ENCODE peak calls at places on chromosomes 1 and 21, in ten cellular contexts. One of them, this sample, is unnamed.

GRCh38 chr1:236147068-236147467 is 4.7 kb downstream of the GPR137B start:
- DNase-seq in effector memory CD4-positive, alpha-beta T cell: no peak
- DNase-seq in fibroblast of pulmonary artery: no peak
- DNase-seq in GM23248: no peak
- DNase-seq in naive B cell: no peak
- DNase-seq in lower leg skin: no peak
- DNase-seq in T-helper 22 cell: no peak
- DNase-seq in SHP77 treated with DMSO at 0.1 percent for 48 hours: no peak
- DNase-seq in iris pigment epithelial cell: no peak
- DNase-seq in GM13977: no peak
- DNase-seq in this sample: no peak

GRCh38 chr1:29426701-29427279 is 190.5 kb downstream of the PTPRU start:
- DNase-seq in fibroblast of pulmonary artery: no peak
- DNase-seq in SHP77 treated with DMSO at 0.1 percent for 48 hours: peak
- DNase-seq in effector memory CD4-positive, alpha-beta T cell: no peak
- DNase-seq in iris pigment epithelial cell: no peak
- DNase-seq in lower leg skin: peak
- DNase-seq in T-helper 22 cell: no peak
- DNase-seq in naive B cell: no peak
- DNase-seq in GM13977: no peak
- DNase-seq in GM23248: no peak
- DNase-seq in this sample: no peak

GRCh38 chr1:27668808-27669723 is 2.9 kb downstream of the IFI6 start:
- DNase-seq in naive B cell: peak
- DNase-seq in GM13977: peak
- DNase-seq in T-helper 22 cell: peak
- DNase-seq in SHP77 treated with DMSO at 0.1 percent for 48 hours: no peak
- DNase-seq in fibroblast of pulmonary artery: peak
- DNase-seq in effector memory CD4-positive, alpha-beta T cell: peak
- DNase-seq in lower leg skin: peak
- DNase-seq in GM23248: peak
- DNase-seq in iris pigment epithelial cell: peak
- DNase-seq in this sample: peak

GRCh38 chr1:22861764-22862440 is 110.8 kb downstream of the LACTBL1 start:
- DNase-seq in iris pigment epithelial cell: peak
- DNase-seq in SHP77 treated with DMSO at 0.1 percent for 48 hours: no peak
- DNase-seq in lower leg skin: no peak
- DNase-seq in GM23248: peak
- DNase-seq in fibroblast of pulmonary artery: peak
- DNase-seq in T-helper 22 cell: no peak
- DNase-seq in GM13977: no peak
- DNase-seq in naive B cell: no peak
- DNase-seq in effector memory CD4-positive, alpha-beta T cell: no peak
- DNase-seq in this sample: no peak

GRCh38 chr1:15884477-15884876 is 37.0 kb downstream of the SPEN start:
- DNase-seq in T-helper 22 cell: no peak
- DNase-seq in naive B cell: no peak
- DNase-seq in GM13977: no peak
- DNase-seq in effector memory CD4-positive, alpha-beta T cell: no peak
- DNase-seq in iris pigment epithelial cell: no peak
- DNase-seq in GM23248: no peak
- DNase-seq in lower leg skin: no peak
- DNase-seq in SHP77 treated with DMSO at 0.1 percent for 48 hours: no peak
- DNase-seq in fibroblast of pulmonary artery: no peak
- DNase-seq in this sample: no peak

GRCh38 chr1:39141925-39142324 is 62.6 kb upstream of the MACF1 start:
- DNase-seq in SHP77 treated with DMSO at 0.1 percent for 48 hours: no peak
- DNase-seq in GM13977: no peak
- DNase-seq in fibroblast of pulmonary artery: peak
- DNase-seq in T-helper 22 cell: no peak
- DNase-seq in lower leg skin: no peak
- DNase-seq in effector memory CD4-positive, alpha-beta T cell: no peak
- DNase-seq in naive B cell: no peak
- DNase-seq in iris pigment epithelial cell: peak
- DNase-seq in GM23248: peak
- DNase-seq in this sample: no peak

GRCh38 chr1:59747469-59748014 is 67.2 kb upstream of the HOOK1 start:
- DNase-seq in effector memory CD4-positive, alpha-beta T cell: no peak
- DNase-seq in T-helper 22 cell: no peak
- DNase-seq in fibroblast of pulmonary artery: no peak
- DNase-seq in iris pigment epithelial cell: no peak
- DNase-seq in lower leg skin: no peak
- DNase-seq in naive B cell: no peak
- DNase-seq in SHP77 treated with DMSO at 0.1 percent for 48 hours: no peak
- DNase-seq in GM13977: no peak
- DNase-seq in GM23248: no peak
- DNase-seq in this sample: no peak

GRCh38 chr1:1204425-1204920 is 1.9 kb downstream of the TNFRSF18 start:
- DNase-seq in iris pigment epithelial cell: no peak
- DNase-seq in fibroblast of pulmonary artery: no peak
- DNase-seq in GM13977: no peak
- DNase-seq in lower leg skin: no peak
- DNase-seq in GM23248: no peak
- DNase-seq in effector memory CD4-positive, alpha-beta T cell: no peak
- DNase-seq in T-helper 22 cell: no peak
- DNase-seq in SHP77 treated with DMSO at 0.1 percent for 48 hours: no peak
- DNase-seq in naive B cell: no peak
- DNase-seq in this sample: no peak

GRCh38 chr1:179968994-179969919 is 14.6 kb downstream of the CEP350 start:
- DNase-seq in lower leg skin: no peak
- DNase-seq in naive B cell: no peak
- DNase-seq in GM13977: no peak
- DNase-seq in GM23248: no peak
- DNase-seq in SHP77 treated with DMSO at 0.1 percent for 48 hours: no peak
- DNase-seq in effector memory CD4-positive, alpha-beta T cell: no peak
- DNase-seq in iris pigment epithelial cell: no peak
- DNase-seq in T-helper 22 cell: no peak
- DNase-seq in fibroblast of pulmonary artery: peak
- DNase-seq in this sample: no peak

GRCh38 chr1:203054184-203054583 is 27.9 kb downstream of the PPFIA4 start:
- DNase-seq in iris pigment epithelial cell: no peak
- DNase-seq in SHP77 treated with DMSO at 0.1 percent for 48 hours: no peak
- DNase-seq in fibroblast of pulmonary artery: no peak
- DNase-seq in GM23248: no peak
- DNase-seq in GM13977: no peak
- DNase-seq in effector memory CD4-positive, alpha-beta T cell: no peak
- DNase-seq in T-helper 22 cell: no peak
- DNase-seq in naive B cell: no peak
- DNase-seq in lower leg skin: no peak
- DNase-seq in this sample: no peak

GRCh38 chr1:32666866-32667566 is 16.0 kb downstream of the RBBP4 start:
- DNase-seq in fibroblast of pulmonary artery: peak
- DNase-seq in SHP77 treated with DMSO at 0.1 percent for 48 hours: no peak
- DNase-seq in lower leg skin: no peak
- DNase-seq in iris pigment epithelial cell: peak
- DNase-seq in effector memory CD4-positive, alpha-beta T cell: no peak
- DNase-seq in GM13977: no peak
- DNase-seq in T-helper 22 cell: no peak
- DNase-seq in naive B cell: no peak
- DNase-seq in GM23248: no peak
- DNase-seq in this sample: no peak

GRCh38 chr1:157154940-157155514 is 16.8 kb upstream of the ETV3 start:
- DNase-seq in T-helper 22 cell: no peak
- DNase-seq in naive B cell: no peak
- DNase-seq in GM23248: peak
- DNase-seq in lower leg skin: no peak
- DNase-seq in SHP77 treated with DMSO at 0.1 percent for 48 hours: no peak
- DNase-seq in GM13977: no peak
- DNase-seq in effector memory CD4-positive, alpha-beta T cell: no peak
- DNase-seq in fibroblast of pulmonary artery: peak
- DNase-seq in iris pigment epithelial cell: peak
- DNase-seq in this sample: no peak

GRCh38 chr1:228212966-228213844 is 5.4 kb downstream of the OBSCN start:
- DNase-seq in fibroblast of pulmonary artery: peak
- DNase-seq in GM23248: peak
- DNase-seq in T-helper 22 cell: peak
- DNase-seq in effector memory CD4-positive, alpha-beta T cell: peak
- DNase-seq in GM13977: peak
- DNase-seq in lower leg skin: peak
- DNase-seq in SHP77 treated with DMSO at 0.1 percent for 48 hours: peak
- DNase-seq in iris pigment epithelial cell: peak
- DNase-seq in naive B cell: peak
- DNase-seq in this sample: no peak

GRCh38 chr1:44947060-44947773 is 39.2 kb downstream of the EIF2B3 start:
- DNase-seq in fibroblast of pulmonary artery: peak
- DNase-seq in lower leg skin: no peak
- DNase-seq in iris pigment epithelial cell: peak
- DNase-seq in effector memory CD4-positive, alpha-beta T cell: no peak
- DNase-seq in SHP77 treated with DMSO at 0.1 percent for 48 hours: peak
- DNase-seq in naive B cell: no peak
- DNase-seq in T-helper 22 cell: no peak
- DNase-seq in GM23248: peak
- DNase-seq in GM13977: no peak
- DNase-seq in this sample: peak

GRCh38 chr1:114062646-114063045 is 83.4 kb downstream of the OLFML3 start:
- DNase-seq in lower leg skin: no peak
- DNase-seq in naive B cell: no peak
- DNase-seq in effector memory CD4-positive, alpha-beta T cell: no peak
- DNase-seq in fibroblast of pulmonary artery: no peak
- DNase-seq in SHP77 treated with DMSO at 0.1 percent for 48 hours: no peak
- DNase-seq in GM23248: peak
- DNase-seq in T-helper 22 cell: no peak
- DNase-seq in iris pigment epithelial cell: no peak
- DNase-seq in GM13977: no peak
- DNase-seq in this sample: no peak

GRCh38 chr1:25556791-25557476 is 13.5 kb downstream of the LDLRAP1 start:
- DNase-seq in T-helper 22 cell: no peak
- DNase-seq in GM23248: peak
- DNase-seq in iris pigment epithelial cell: peak
- DNase-seq in fibroblast of pulmonary artery: peak
- DNase-seq in lower leg skin: no peak
- DNase-seq in effector memory CD4-positive, alpha-beta T cell: no peak
- DNase-seq in GM13977: no peak
- DNase-seq in SHP77 treated with DMSO at 0.1 percent for 48 hours: no peak
- DNase-seq in naive B cell: no peak
- DNase-seq in this sample: no peak

GRCh38 chr1:158163000-158163947 is 17.4 kb upstream of the CD1D start:
- DNase-seq in lower leg skin: no peak
- DNase-seq in GM13977: peak
- DNase-seq in effector memory CD4-positive, alpha-beta T cell: no peak
- DNase-seq in fibroblast of pulmonary artery: no peak
- DNase-seq in T-helper 22 cell: no peak
- DNase-seq in GM23248: no peak
- DNase-seq in SHP77 treated with DMSO at 0.1 percent for 48 hours: no peak
- DNase-seq in iris pigment epithelial cell: no peak
- DNase-seq in naive B cell: peak
- DNase-seq in this sample: no peak

GRCh38 chr1:168179411-168180147 is 817 bp downstream of the TIPRL start:
- DNase-seq in GM13977: peak
- DNase-seq in lower leg skin: no peak
- DNase-seq in SHP77 treated with DMSO at 0.1 percent for 48 hours: no peak
- DNase-seq in fibroblast of pulmonary artery: peak
- DNase-seq in GM23248: peak
- DNase-seq in iris pigment epithelial cell: peak
- DNase-seq in T-helper 22 cell: no peak
- DNase-seq in naive B cell: no peak
- DNase-seq in effector memory CD4-positive, alpha-beta T cell: no peak
- DNase-seq in this sample: no peak

GRCh38 chr21:44713130-44713529 is 1.8 kb upstream of the TSPEAR start:
- DNase-seq in SHP77 treated with DMSO at 0.1 percent for 48 hours: no peak
- DNase-seq in T-helper 22 cell: no peak
- DNase-seq in fibroblast of pulmonary artery: no peak
- DNase-seq in effector memory CD4-positive, alpha-beta T cell: no peak
- DNase-seq in GM13977: no peak
- DNase-seq in naive B cell: no peak
- DNase-seq in iris pigment epithelial cell: no peak
- DNase-seq in GM23248: no peak
- DNase-seq in lower leg skin: peak
- DNase-seq in this sample: no peak

GRCh38 chr1:108686609-108687313 is 5.3 kb upstream of the PRPF38B start:
- DNase-seq in lower leg skin: no peak
- DNase-seq in effector memory CD4-positive, alpha-beta T cell: no peak
- DNase-seq in GM13977: no peak
- DNase-seq in naive B cell: no peak
- DNase-seq in T-helper 22 cell: no peak
- DNase-seq in SHP77 treated with DMSO at 0.1 percent for 48 hours: no peak
- DNase-seq in fibroblast of pulmonary artery: peak
- DNase-seq in GM23248: peak
- DNase-seq in iris pigment epithelial cell: peak
- DNase-seq in this sample: no peak

GRCh38 chr1:153597206-153597605 is 15.7 kb downstream of the S100A16 start:
- DNase-seq in SHP77 treated with DMSO at 0.1 percent for 48 hours: no peak
- DNase-seq in naive B cell: no peak
- DNase-seq in iris pigment epithelial cell: peak
- DNase-seq in GM13977: no peak
- DNase-seq in lower leg skin: no peak
- DNase-seq in fibroblast of pulmonary artery: no peak
- DNase-seq in effector memory CD4-positive, alpha-beta T cell: no peak
- DNase-seq in GM23248: peak
- DNase-seq in T-helper 22 cell: no peak
- DNase-seq in this sample: no peak

GRCh38 chr1:18540136-18540765 is 59.5 kb downstream of the KLHDC7A start:
- DNase-seq in iris pigment epithelial cell: no peak
- DNase-seq in lower leg skin: peak
- DNase-seq in SHP77 treated with DMSO at 0.1 percent for 48 hours: no peak
- DNase-seq in naive B cell: no peak
- DNase-seq in T-helper 22 cell: no peak
- DNase-seq in effector memory CD4-positive, alpha-beta T cell: no peak
- DNase-seq in fibroblast of pulmonary artery: no peak
- DNase-seq in GM13977: no peak
- DNase-seq in GM23248: no peak
- DNase-seq in this sample: no peak

GRCh38 chr1:58308206-58308605 is 238.3 kb downstream of the OMA1 start:
- DNase-seq in iris pigment epithelial cell: no peak
- DNase-seq in GM13977: no peak
- DNase-seq in T-helper 22 cell: no peak
- DNase-seq in SHP77 treated with DMSO at 0.1 percent for 48 hours: no peak
- DNase-seq in GM23248: no peak
- DNase-seq in effector memory CD4-positive, alpha-beta T cell: no peak
- DNase-seq in naive B cell: no peak
- DNase-seq in fibroblast of pulmonary artery: no peak
- DNase-seq in lower leg skin: no peak
- DNase-seq in this sample: no peak

GRCh38 chr1:204295666-204296065 is 64.1 kb downstream of the PLEKHA6 start:
- DNase-seq in naive B cell: no peak
- DNase-seq in fibroblast of pulmonary artery: no peak
- DNase-seq in GM23248: peak
- DNase-seq in lower leg skin: peak
- DNase-seq in GM13977: no peak
- DNase-seq in iris pigment epithelial cell: peak
- DNase-seq in effector memory CD4-positive, alpha-beta T cell: no peak
- DNase-seq in SHP77 treated with DMSO at 0.1 percent for 48 hours: no peak
- DNase-seq in T-helper 22 cell: no peak
- DNase-seq in this sample: no peak

GRCh38 chr1:101181930-101182329 is 54.9 kb upstream of the S1PR1 start:
- DNase-seq in iris pigment epithelial cell: peak
- DNase-seq in T-helper 22 cell: no peak
- DNase-seq in naive B cell: no peak
- DNase-seq in fibroblast of pulmonary artery: peak
- DNase-seq in SHP77 treated with DMSO at 0.1 percent for 48 hours: no peak
- DNase-seq in effector memory CD4-positive, alpha-beta T cell: no peak
- DNase-seq in GM13977: no peak
- DNase-seq in lower leg skin: no peak
- DNase-seq in GM23248: no peak
- DNase-seq in this sample: no peak

GRCh38 chr1:183806650-183807049 is 1.7 kb downstream of the RGL1 start:
- DNase-seq in effector memory CD4-positive, alpha-beta T cell: no peak
- DNase-seq in naive B cell: no peak
- DNase-seq in lower leg skin: no peak
- DNase-seq in fibroblast of pulmonary artery: no peak
- DNase-seq in GM13977: no peak
- DNase-seq in GM23248: no peak
- DNase-seq in iris pigment epithelial cell: no peak
- DNase-seq in SHP77 treated with DMSO at 0.1 percent for 48 hours: no peak
- DNase-seq in T-helper 22 cell: no peak
- DNase-seq in this sample: no peak

GRCh38 chr1:204353213-204353910 is 6.4 kb downstream of the PLEKHA6 start:
- DNase-seq in iris pigment epithelial cell: no peak
- DNase-seq in T-helper 22 cell: no peak
- DNase-seq in fibroblast of pulmonary artery: no peak
- DNase-seq in GM23248: no peak
- DNase-seq in effector memory CD4-positive, alpha-beta T cell: no peak
- DNase-seq in SHP77 treated with DMSO at 0.1 percent for 48 hours: no peak
- DNase-seq in GM13977: no peak
- DNase-seq in naive B cell: no peak
- DNase-seq in lower leg skin: no peak
- DNase-seq in this sample: no peak

This sample was measured in NCI-H2081 treated with DMSO at 0.1 percent for 48 hours.